ENCODE peak calls at places on chromosomes 3 and 15, in ten cellular contexts. M, I, B, F, R, U, P, X, H and C are unnamed samples.
A peak's percentile ranks its signal among the peaks of the same experiment; 100 is the strongest.

GRCh38 chr15:95284933-95285401 is 1045.5 kb upstream of the NR2F2 start:
- DNase-seq in R (no peak), F (no peak), U (no peak), B (no peak), H (no peak), X (no peak), M (no peak), P (no peak), I (no peak), C (peak; percentile 57)

GRCh38 chr3:30691249-30691880 is 85.0 kb downstream of the TGFBR2 start:
- DNase-seq in F (no peak), U (no peak), B (no peak), P (no peak), I (no peak), M (no peak), X (peak; percentile 47), H (no peak), R (no peak), C (no peak)

GRCh38 chr15:51536965-51537574 is 85.5 kb downstream of the DMXL2 start:
- DNase-seq in R (peak; percentile 23), F (peak; percentile 46), X (no peak), M (peak; percentile 3), B (no peak), H (no peak), U (no peak), I (no peak), P (no peak), C (no peak)

GRCh38 chr15:89937365-89938355 is 24.9 kb upstream of the ARPIN start:
- DNase-seq in R (no peak), X (no peak), F (no peak), U (no peak), P (no peak), H (no peak), B (no peak), I (no peak), M (no peak), C (no peak)

GRCh38 chr3:19748782-19749447 is 185.1 kb downstream of the EFHB start:
- DNase-seq in X (no peak), F (no peak), U (no peak), I (no peak), B (no peak), R (no peak), P (no peak), M (no peak), H (no peak), C (no peak)

GRCh38 chr3:113173102-113173501 is 38.3 kb upstream of the BOC start:
- DNase-seq in F (no peak), P (no peak), R (no peak), U (no peak), M (no peak), H (no peak), X (no peak), I (no peak), B (no peak), C (no peak)

GRCh38 chr3:52041118-52041847 is 15.1 kb downstream of the DUSP7 start:
- DNase-seq in B (no peak), I (peak; percentile 49), X (no peak), F (no peak), P (no peak), R (no peak), U (peak; percentile 71), H (no peak), M (no peak), C (no peak)

GRCh38 chr3:194351952-194352536 is 916 bp upstream of the CPN2 start:
- DNase-seq in X (no peak), U (no peak), B (no peak), M (no peak), R (no peak), I (no peak), P (no peak), H (no peak), F (no peak), C (no peak)

GRCh38 chr3:18729671-18730070 is 304.5 kb upstream of the SATB1 start:
- DNase-seq in H (no peak), B (no peak), X (no peak), F (no peak), I (no peak), M (no peak), P (no peak), U (no peak), R (no peak), C (no peak)

GRCh38 chr3:124627501-124627908 is 102.7 kb upstream of the UMPS start:
- DNase-seq in P (no peak), R (no peak), U (no peak), B (no peak), F (no peak), I (no peak), M (no peak), H (no peak), X (no peak), C (no peak)

GRCh38 chr3:16923112-16923511 is 38.4 kb downstream of the PLCL2 start:
- DNase-seq in X (no peak), R (no peak), P (no peak), B (no peak), H (no peak), I (no peak), U (no peak), M (no peak), F (no peak), C (no peak)

GRCh38 chr3:138675393-138675792 is 66.8 kb downstream of the FAIM start:
- DNase-seq in U (no peak), B (no peak), F (peak; percentile 2), R (peak; percentile 27), M (no peak), P (no peak), I (no peak), H (no peak), X (no peak), C (no peak)

GRCh38 chr15:48641416-48641815 is 4.1 kb downstream of the FBN1 start:
- DNase-seq in F (no peak), P (no peak), M (no peak), H (no peak), B (no peak), U (no peak), R (peak; percentile 25), X (no peak), I (no peak), C (no peak)